ENCODE peak calls at places on chromosomes 2 and 18, in seven cellular contexts. W is IMR-90, Z is BJ, Y is stomach, S is neural progenitor cell, H is HAP-1, A is thoracic aorta. P is an unnamed sample. For H3K27me3, the result is how much of the 10 kb centered on the place peaks cover.

GRCh38 chr2:60959501-60959900 is 58.0 kb upstream of the PEX13 start:
- DNase-seq in H (no peak), A (no peak), Y (no peak), Z (no peak), W (no peak), S (no peak), P (no peak)

GRCh38 chr2:117523267-117523666 is 291.2 kb upstream of the DDX18 start:
- DNase-seq in S (no peak), H (no peak), W (no peak), A (no peak), Y (peak), Z (no peak), P (no peak)

GRCh38 chr18:27298215-27298804 is 113.2 kb upstream of the CHST9 start:
- DNase-seq in H (no peak), Y (no peak), Z (no peak), W (no peak), S (peak), A (no peak), P (no peak)

GRCh38 chr2:100799701-100800100 is 20.2 kb upstream of the NPAS2 start:
- DNase-seq in Z (no peak), Y (no peak), A (no peak), W (no peak), H (no peak), S (no peak), P (no peak)

GRCh38 chr2:89763254-89763580 is 1071.7 kb downstream of the RPIA start:
- DNase-seq in Z (no peak), W (no peak), H (no peak), A (no peak), S (no peak), Y (peak), P (no peak)

GRCh38 chr2:239379641-239380170 is 21.1 kb downstream of the HDAC4 start:
- DNase-seq in S (peak), H (no peak), Y (no peak), A (no peak), W (no peak), Z (no peak), P (no peak)

GRCh38 chr2:16675781-16676180 is 10.1 kb upstream of the CYRIA start:
- DNase-seq in A (no peak), Z (no peak), Y (no peak), W (no peak), S (no peak), H (no peak), P (no peak)

GRCh38 chr2:39732492-39732891 is 46.6 kb downstream of the THUMPD2 start:
- DNase-seq in H (no peak), Z (no peak), A (no peak), Y (no peak), S (no peak), W (no peak), P (no peak)

GRCh38 chr2:134599236-134599635 is 119.6 kb downstream of the TMEM163 start:
- DNase-seq in Z (no peak), W (no peak), A (no peak), H (no peak), Y (no peak), S (no peak), P (no peak)

GRCh38 chr18:75538727-75539126 is 111.2 kb upstream of the SMIM21 start:
- DNase-seq in S (no peak), Y (no peak), W (peak), Z (peak), H (no peak), A (no peak), P (no peak)

GRCh38 chr18:75111673-75112485 is 97.1 kb downstream of the PTGR3 start:
- DNase-seq in H (no peak), S (no peak), A (no peak), W (peak), Y (no peak), Z (no peak), P (no peak)

GRCh38 chr2:107473145-107473544 is 353.5 kb upstream of the RGPD4 start:
- DNase-seq in H (no peak), S (no peak), A (no peak), Z (no peak), W (no peak), Y (no peak), P (no peak)

GRCh38 chr2:107475859-107476258 is 350.8 kb upstream of the RGPD4 start:
- DNase-seq in A (no peak), Y (no peak), H (no peak), S (no peak), W (no peak), Z (no peak), P (no peak)
- H3K27me3 ChIP-seq in A (under half), Y (under half), H (under half), S (under half), W (under half), Z (under half), P (under half)

GRCh38 chr2:223166215-223166493 is 114.2 kb downstream of the KCNE4 start:
- DNase-seq in A (no peak), W (no peak), H (no peak), Z (no peak), S (no peak), Y (no peak), P (no peak)
- H3K4me3 ChIP-seq in A (no peak), W (no peak), H (no peak), Z (no peak), S (no peak), Y (no peak), P (no peak)

GRCh38 chr2:219054956-219055903 is 5.5 kb downstream of the IHH start:
- DNase-seq in W (no peak), S (no peak), Z (no peak), H (no peak), Y (peak), A (no peak), P (no peak)

GRCh38 chr2:219045937-219046550 is 4.7 kb upstream of the CFAP65 start:
- DNase-seq in W (peak), Y (no peak), H (peak), S (peak), A (no peak), Z (no peak), P (no peak)

DNA sequence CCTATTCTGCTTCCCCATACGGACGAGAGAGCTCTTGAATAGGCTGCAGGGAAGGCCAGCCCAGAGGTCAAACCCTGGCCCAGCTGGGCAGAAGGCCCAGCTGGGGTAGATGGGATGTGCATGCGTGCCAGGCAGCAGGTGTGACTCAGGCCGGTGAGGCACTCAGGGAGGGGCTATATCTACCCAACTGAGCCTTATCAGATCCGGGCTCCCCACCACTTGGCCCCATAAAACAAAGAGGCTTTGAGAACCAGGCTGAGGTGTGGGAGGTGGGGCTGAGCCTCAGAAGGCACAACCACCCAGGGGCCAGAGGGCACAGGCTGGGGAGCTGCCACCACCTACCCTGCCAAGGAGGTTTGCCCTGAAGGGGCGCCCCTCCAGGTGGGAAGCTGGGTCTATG is 8.0 kb upstream of the CFAP65 start:
- DNase-seq in H (no peak), W (no peak), S (no peak), Y (peak), A (no peak), Z (no peak), P (no peak)
- H3K27me3 ChIP-seq in H (under half), W (under half), S (half or more), Y (under half), A (under half), Z (under half), P (under half)

GRCh38 chr18:48934400-48934707 is 16.4 kb downstream of the SMAD7 start:
- DNase-seq in A (no peak), Y (no peak), W (no peak), S (no peak), H (no peak), Z (no peak), P (no peak)
- H3K4me3 ChIP-seq in A (peak), Y (peak), W (no peak), S (no peak), H (no peak), Z (no peak), P (no peak)

DNA sequence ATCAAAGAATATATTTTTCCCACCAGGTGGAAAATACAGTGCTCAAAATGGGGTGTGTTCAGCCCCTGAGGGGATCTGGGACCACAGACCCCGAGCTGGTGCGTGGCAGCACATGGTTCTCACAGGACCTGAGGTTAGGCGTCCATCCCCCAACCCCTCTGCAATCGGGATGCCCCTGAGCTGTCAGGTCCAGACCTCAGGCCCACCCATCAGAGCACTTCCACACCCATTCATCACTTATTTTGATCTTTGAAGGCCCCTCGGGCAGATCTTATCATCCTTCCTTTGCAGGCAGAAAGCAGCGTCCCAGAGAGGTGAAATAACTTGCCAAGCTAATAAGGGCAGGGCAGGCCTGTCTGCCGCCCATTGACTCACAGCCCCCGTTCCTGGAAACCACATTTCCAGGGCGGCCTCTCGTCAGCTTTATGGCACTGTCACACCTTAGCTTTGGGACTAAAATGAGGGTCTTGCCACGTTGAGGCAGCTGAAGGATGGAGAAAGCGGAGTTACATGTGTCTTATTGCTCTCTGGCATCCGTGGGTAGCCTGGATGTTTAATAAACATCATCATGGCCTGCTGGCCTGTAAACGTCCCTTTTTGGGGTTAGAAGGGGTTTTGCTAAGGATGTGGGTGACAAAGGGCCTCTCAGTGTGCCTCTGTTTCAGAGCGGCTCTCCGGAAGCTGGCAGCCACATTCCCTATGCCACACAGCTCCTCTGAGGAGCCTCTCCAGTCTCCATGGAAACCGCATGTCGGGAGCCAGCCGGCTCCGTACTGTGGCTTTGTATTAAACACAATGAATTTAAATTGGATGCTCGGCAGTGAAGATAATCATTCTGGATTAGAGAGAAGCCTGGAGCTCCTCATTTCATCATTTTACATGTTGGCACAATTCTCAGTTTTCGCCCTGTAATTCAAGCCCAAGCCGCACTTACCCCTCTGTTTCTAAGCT is 58.3 kb upstream of the MAPRE3 start:
- DNase-seq in H (peak), Z (no peak), S (peak), Y (no peak), A (no peak), W (no peak), P (no peak)
- H3K27me3 ChIP-seq in H (under half), Z (under half), S (under half), Y (under half), A (under half), W (half or more), P (under half)

DNA sequence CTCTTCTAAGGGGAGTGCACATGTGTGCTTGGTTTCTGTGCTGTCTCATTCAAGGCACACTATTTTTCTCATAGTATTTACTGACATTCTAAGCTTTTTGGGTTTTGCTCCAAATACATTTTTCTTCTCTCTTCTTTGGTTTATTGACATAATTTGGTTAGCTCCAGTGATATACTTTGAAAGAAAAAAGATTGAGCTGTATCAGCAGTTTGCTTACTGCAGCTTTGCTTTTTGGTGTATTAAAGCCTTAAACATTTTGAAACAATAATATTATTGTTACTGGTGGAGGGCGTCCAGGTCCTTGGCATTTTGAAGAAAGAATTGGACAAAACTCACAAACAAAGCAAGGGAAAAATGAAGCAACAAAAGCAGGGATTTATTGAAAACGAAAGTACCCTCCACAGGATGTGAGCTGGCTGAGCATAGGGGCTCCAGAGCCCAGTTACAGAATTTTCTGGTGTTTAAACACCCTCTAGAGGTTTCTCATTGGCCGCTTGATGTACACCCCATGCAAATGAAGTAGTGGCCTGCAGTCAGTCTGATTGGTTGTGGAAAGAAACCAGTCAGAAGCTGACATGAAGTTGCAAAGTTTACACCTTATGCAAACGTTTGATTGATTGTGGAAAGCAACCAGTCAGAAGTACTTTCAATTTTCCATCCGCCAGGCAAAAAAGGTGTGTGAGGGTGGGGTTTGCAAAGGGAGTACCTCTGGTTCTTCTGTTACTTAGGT is 62.2 kb downstream of the VWA3B start:
- DNase-seq in Y (no peak), S (no peak), Z (no peak), W (peak), A (no peak), H (peak), P (no peak)
- H3K4me3 ChIP-seq in Y (peak), S (no peak), Z (no peak), W (peak), A (peak), H (no peak), P (no peak)

GRCh38 chr18:77866309-77866708 is 616.7 kb downstream of the GALR1 start:
- DNase-seq in S (no peak), W (no peak), A (no peak), H (no peak), Y (no peak), Z (no peak), P (no peak)
- H3K27me3 ChIP-seq in S (under half), W (under half), A (under half), H (under half), Y (under half), Z (under half), P (under half)